ENCODE peak calls at places on chromosome 20, in seven cellular contexts. One of them, this sample, is unnamed.

GRCh38 chr20:54229566-54229965 is 21.7 kb downstream of the PFDN4 start:
- DNase-seq in neural crest cell: no peak
- DNase-seq in type B pancreatic cell: no peak
- DNase-seq in GM12865: no peak
- DNase-seq in fibroblast of lung: peak; percentile 28
- DNase-seq in endothelial cell: no peak
- DNase-seq in B cell: no peak
- DNase-seq in this sample: no peak

GRCh38 chr20:58160451-58161051 is 67.9 kb downstream of the ANKRD60 start:
- DNase-seq in neural crest cell: no peak
- DNase-seq in type B pancreatic cell: no peak
- DNase-seq in GM12865: no peak
- DNase-seq in fibroblast of lung: peak; percentile 41
- DNase-seq in endothelial cell: no peak
- DNase-seq in B cell: no peak
- DNase-seq in this sample: no peak

GRCh38 chr20:15582146-15582776 is 991.0 kb downstream of the KIF16B start:
- DNase-seq in neural crest cell: no peak
- DNase-seq in type B pancreatic cell: no peak
- DNase-seq in GM12865: no peak
- DNase-seq in fibroblast of lung: peak; percentile 9
- DNase-seq in endothelial cell: no peak
- DNase-seq in B cell: no peak
- DNase-seq in this sample: no peak

GRCh38 chr20:34249291-34249690 is 8.1 kb downstream of the ASIP start:
- DNase-seq in neural crest cell: no peak
- DNase-seq in type B pancreatic cell: peak; percentile 18
- DNase-seq in GM12865: peak; percentile 45
- DNase-seq in fibroblast of lung: peak; percentile 75
- DNase-seq in endothelial cell: no peak
- DNase-seq in B cell: no peak
- DNase-seq in this sample: no peak

GRCh38 chr20:31707994-31708744 is 14.5 kb downstream of the BCL2L1 start:
- DNase-seq in neural crest cell: no peak
- DNase-seq in type B pancreatic cell: no peak
- DNase-seq in GM12865: peak; percentile 44
- DNase-seq in fibroblast of lung: no peak
- DNase-seq in endothelial cell: no peak
- DNase-seq in B cell: no peak
- DNase-seq in this sample: no peak

GRCh38 chr20:62344782-62345181 is 22.3 kb downstream of the LAMA5 start:
- DNase-seq in neural crest cell: no peak
- DNase-seq in type B pancreatic cell: no peak
- DNase-seq in GM12865: peak; percentile 22
- DNase-seq in fibroblast of lung: peak; percentile 89
- DNase-seq in endothelial cell: no peak
- DNase-seq in B cell: no peak
- DNase-seq in this sample: no peak

GRCh38 chr20:35821807-35822242 is 50.0 kb downstream of the PHF20 start:
- DNase-seq in neural crest cell: no peak
- DNase-seq in type B pancreatic cell: no peak
- DNase-seq in GM12865: no peak
- DNase-seq in fibroblast of lung: peak; percentile 52
- DNase-seq in endothelial cell: no peak
- DNase-seq in B cell: no peak
- DNase-seq in this sample: no peak

GRCh38 chr20:35215066-35215956 is 11.2 kb upstream of the MMP24 start:
- DNase-seq in neural crest cell: no peak
- DNase-seq in type B pancreatic cell: no peak
- DNase-seq in GM12865: no peak
- DNase-seq in fibroblast of lung: no peak
- DNase-seq in endothelial cell: no peak
- DNase-seq in B cell: no peak
- DNase-seq in this sample: no peak

GRCh38 chr20:18773566-18773965 is 40.0 kb upstream of the SCP2D1 start:
- DNase-seq in neural crest cell: no peak
- DNase-seq in type B pancreatic cell: no peak
- DNase-seq in GM12865: no peak
- DNase-seq in fibroblast of lung: no peak
- DNase-seq in endothelial cell: no peak
- DNase-seq in B cell: no peak
- DNase-seq in this sample: no peak

GRCh38 chr20:2350606-2351005 is 30.1 kb upstream of the TGM6 start:
- DNase-seq in neural crest cell: no peak
- DNase-seq in type B pancreatic cell: no peak
- DNase-seq in GM12865: no peak
- DNase-seq in fibroblast of lung: no peak
- DNase-seq in endothelial cell: no peak
- DNase-seq in B cell: no peak
- DNase-seq in this sample: no peak
- TF ChIP-seq CTCF in neural crest cell: no peak
- TF ChIP-seq CTCF in type B pancreatic cell: no peak
- TF ChIP-seq CTCF in GM12865: no peak
- TF ChIP-seq CTCF in fibroblast of lung: no peak
- TF ChIP-seq CTCF in endothelial cell: no peak
- TF ChIP-seq CTCF in B cell: no peak
- TF ChIP-seq CTCF in this sample: no peak

GRCh38 chr20:45910670-45911485 is 1.1 kb downstream of the PLTP start:
- DNase-seq in neural crest cell: peak; percentile 99
- DNase-seq in type B pancreatic cell: peak; percentile 99
- DNase-seq in GM12865: peak; percentile 99
- DNase-seq in fibroblast of lung: peak; percentile 100
- DNase-seq in endothelial cell: peak; percentile 98
- DNase-seq in B cell: peak; percentile 93
- DNase-seq in this sample: peak; percentile 99
- TF ChIP-seq CTCF in neural crest cell: no peak
- TF ChIP-seq CTCF in type B pancreatic cell: no peak
- TF ChIP-seq CTCF in GM12865: no peak
- TF ChIP-seq CTCF in fibroblast of lung: no peak
- TF ChIP-seq CTCF in endothelial cell: no peak
- TF ChIP-seq CTCF in B cell: no peak
- TF ChIP-seq CTCF in this sample: no peak

GRCh38 chr20:8019178-8019997 is at the start of gene TMX4:
- DNase-seq in neural crest cell: peak; percentile 95
- DNase-seq in type B pancreatic cell: peak; percentile 96
- DNase-seq in GM12865: peak; percentile 97
- DNase-seq in fibroblast of lung: peak; percentile 94
- DNase-seq in endothelial cell: peak; percentile 97
- DNase-seq in B cell: peak; percentile 92
- DNase-seq in this sample: peak; percentile 76
- TF ChIP-seq CTCF in neural crest cell: peak; percentile 58
- TF ChIP-seq CTCF in type B pancreatic cell: peak; percentile 70
- TF ChIP-seq CTCF in GM12865: no peak
- TF ChIP-seq CTCF in fibroblast of lung: no peak
- TF ChIP-seq CTCF in endothelial cell: peak; percentile 71
- TF ChIP-seq CTCF in B cell: peak; percentile 66
- TF ChIP-seq CTCF in this sample: peak; percentile 52

GRCh38 chr20:13059398-13060136 is 50.8 kb downstream of the SPTLC3 start:
- DNase-seq in neural crest cell: no peak
- DNase-seq in type B pancreatic cell: no peak
- DNase-seq in GM12865: no peak
- DNase-seq in fibroblast of lung: no peak
- DNase-seq in endothelial cell: no peak
- DNase-seq in B cell: no peak
- DNase-seq in this sample: no peak
- TF ChIP-seq CTCF in neural crest cell: no peak
- TF ChIP-seq CTCF in type B pancreatic cell: no peak
- TF ChIP-seq CTCF in GM12865: no peak
- TF ChIP-seq CTCF in fibroblast of lung: no peak
- TF ChIP-seq CTCF in endothelial cell: no peak
- TF ChIP-seq CTCF in B cell: no peak
- TF ChIP-seq CTCF in this sample: no peak

GRCh38 chr20:49786671-49787370 is 25.8 kb upstream of the SLC9A8 start:
- DNase-seq in neural crest cell: no peak
- DNase-seq in type B pancreatic cell: no peak
- DNase-seq in GM12865: no peak
- DNase-seq in fibroblast of lung: peak; percentile 34
- DNase-seq in endothelial cell: no peak
- DNase-seq in B cell: no peak
- DNase-seq in this sample: no peak
- TF ChIP-seq CTCF in neural crest cell: peak; percentile 48
- TF ChIP-seq CTCF in type B pancreatic cell: peak; percentile 64
- TF ChIP-seq CTCF in GM12865: no peak
- TF ChIP-seq CTCF in fibroblast of lung: peak; percentile 35
- TF ChIP-seq CTCF in endothelial cell: peak; percentile 51
- TF ChIP-seq CTCF in B cell: peak; percentile 17
- TF ChIP-seq CTCF in this sample: peak; percentile 28

GRCh38 chr20:24992420-24993205 is at the start of gene APMAP:
- DNase-seq in neural crest cell: peak; percentile 91
- DNase-seq in type B pancreatic cell: peak; percentile 93
- DNase-seq in GM12865: peak; percentile 96
- DNase-seq in fibroblast of lung: peak; percentile 89
- DNase-seq in endothelial cell: peak; percentile 91
- DNase-seq in B cell: peak; percentile 95
- DNase-seq in this sample: peak; percentile 71

GRCh38 chr20:24994470-24995368 is 2.2 kb upstream of the APMAP start:
- DNase-seq in neural crest cell: peak; percentile 87
- DNase-seq in type B pancreatic cell: peak; percentile 61
- DNase-seq in GM12865: peak; percentile 84
- DNase-seq in fibroblast of lung: peak; percentile 78
- DNase-seq in endothelial cell: peak; percentile 85
- DNase-seq in B cell: peak; percentile 78
- DNase-seq in this sample: peak; percentile 41

GRCh38 chr20:24994186-24994465 is 1.6 kb upstream of the APMAP start:
- DNase-seq in neural crest cell: no peak
- DNase-seq in type B pancreatic cell: no peak
- DNase-seq in GM12865: no peak
- DNase-seq in fibroblast of lung: no peak
- DNase-seq in endothelial cell: no peak
- DNase-seq in B cell: no peak
- DNase-seq in this sample: no peak

GRCh38 chr20:24991897-24992419 is 593 bp downstream of the APMAP start:
- DNase-seq in neural crest cell: no peak
- DNase-seq in type B pancreatic cell: peak; percentile 56
- DNase-seq in GM12865: no peak
- DNase-seq in fibroblast of lung: no peak
- DNase-seq in endothelial cell: peak; percentile 24
- DNase-seq in B cell: no peak
- DNase-seq in this sample: no peak

DNA sequence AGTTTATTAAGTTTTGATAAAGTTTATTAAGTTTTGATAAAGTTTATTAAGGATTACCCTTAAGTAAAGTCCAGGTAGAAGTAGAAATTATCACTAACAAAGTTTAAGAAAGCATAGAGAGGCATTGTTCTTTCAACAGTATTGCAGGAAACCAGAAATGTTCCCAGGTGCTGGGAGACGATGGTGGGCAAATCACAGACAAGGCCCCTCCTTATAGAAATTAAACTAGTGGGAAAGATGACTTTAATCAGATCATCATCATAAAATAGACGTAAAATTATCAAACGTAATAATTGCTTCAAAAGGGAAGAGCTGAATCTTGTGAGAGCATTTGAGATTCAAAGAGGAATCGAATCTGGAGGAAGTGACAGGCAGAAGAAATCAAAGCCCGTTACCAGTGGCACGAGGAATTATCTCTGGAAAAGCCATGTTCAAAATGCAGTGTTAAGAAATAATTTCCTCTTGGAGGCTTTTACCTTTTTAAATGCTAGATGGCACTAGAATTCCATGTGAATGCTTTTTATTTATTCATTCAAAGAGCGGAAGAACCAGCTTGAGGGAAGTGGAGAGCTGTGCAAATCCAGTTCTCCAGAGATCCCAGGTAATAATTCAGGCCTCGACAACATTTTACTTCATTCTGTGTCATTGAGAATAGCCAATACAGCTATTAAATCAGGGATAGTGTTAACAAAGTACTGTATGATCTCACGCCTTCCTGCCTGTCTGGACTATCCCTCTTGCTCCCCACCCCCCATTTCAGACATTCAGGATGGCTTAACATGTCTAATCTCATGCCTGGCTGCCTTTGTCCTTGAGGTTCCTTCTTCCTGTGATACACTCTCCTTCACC is 1.0 kb upstream of the APMAP start:
- DNase-seq in neural crest cell: no peak
- DNase-seq in type B pancreatic cell: no peak
- DNase-seq in GM12865: no peak
- DNase-seq in fibroblast of lung: peak; percentile 72
- DNase-seq in endothelial cell: no peak
- DNase-seq in B cell: no peak
- DNase-seq in this sample: no peak
- TF ChIP-seq CTCF in neural crest cell: no peak
- TF ChIP-seq CTCF in type B pancreatic cell: peak; percentile 55
- TF ChIP-seq CTCF in GM12865: peak; percentile 6
- TF ChIP-seq CTCF in fibroblast of lung: peak; percentile 11
- TF ChIP-seq CTCF in endothelial cell: no peak
- TF ChIP-seq CTCF in B cell: no peak
- TF ChIP-seq CTCF in this sample: peak; percentile 6

GRCh38 chr20:50077818-50078601 is 34.9 kb downstream of the UBE2V1 start:
- DNase-seq in neural crest cell: no peak
- DNase-seq in type B pancreatic cell: no peak
- DNase-seq in GM12865: no peak
- DNase-seq in fibroblast of lung: no peak
- DNase-seq in endothelial cell: no peak
- DNase-seq in B cell: no peak
- DNase-seq in this sample: no peak
- TF ChIP-seq CTCF in neural crest cell: no peak
- TF ChIP-seq CTCF in type B pancreatic cell: no peak
- TF ChIP-seq CTCF in GM12865: no peak
- TF ChIP-seq CTCF in fibroblast of lung: no peak
- TF ChIP-seq CTCF in endothelial cell: no peak
- TF ChIP-seq CTCF in B cell: no peak
- TF ChIP-seq CTCF in this sample: no peak